ENCODE peak calls at places on chromosomes 3 and 15, in seven cellular contexts. One of them, this sample, is unnamed.
A peak's percentile ranks its signal among the peaks of the same experiment; 100 is the strongest.

GRCh38 chr3:9914559-9915251 is 2.2 kb upstream of the IL17RC start:
- DNase-seq in uterus: no peak
- DNase-seq in activated naive CD4-positive, alpha-beta T cell treated with anti-CD3 and anti-CD28 coated beads for 36 hours: no peak
- DNase-seq in NCI-H1092 treated with DMSO at 0.1 percent for 48 hours: no peak
- DNase-seq in BJ: no peak
- DNase-seq in K562: no peak
- DNase-seq in choroid plexus epithelial cell: no peak
- DNase-seq in this sample: no peak

GRCh38 chr3:29291262-29291981 is 10.6 kb downstream of the RBMS3 start:
- DNase-seq in uterus: no peak
- DNase-seq in activated naive CD4-positive, alpha-beta T cell treated with anti-CD3 and anti-CD28 coated beads for 36 hours: no peak
- DNase-seq in NCI-H1092 treated with DMSO at 0.1 percent for 48 hours: no peak
- DNase-seq in BJ: no peak
- DNase-seq in K562: no peak
- DNase-seq in choroid plexus epithelial cell: no peak
- DNase-seq in this sample: no peak

GRCh38 chr3:190017575-190018288 is 103.0 kb downstream of the P3H2 start:
- DNase-seq in uterus: peak; percentile 27
- DNase-seq in activated naive CD4-positive, alpha-beta T cell treated with anti-CD3 and anti-CD28 coated beads for 36 hours: no peak
- DNase-seq in NCI-H1092 treated with DMSO at 0.1 percent for 48 hours: no peak
- DNase-seq in BJ: peak; percentile 52
- DNase-seq in K562: no peak
- DNase-seq in choroid plexus epithelial cell: peak; percentile 87
- DNase-seq in this sample: peak; percentile 71

GRCh38 chr3:10015476-10015904 is 10.7 kb upstream of the FANCD2 start:
- DNase-seq in uterus: peak; percentile 95
- DNase-seq in activated naive CD4-positive, alpha-beta T cell treated with anti-CD3 and anti-CD28 coated beads for 36 hours: no peak
- DNase-seq in NCI-H1092 treated with DMSO at 0.1 percent for 48 hours: no peak
- DNase-seq in BJ: peak; percentile 77
- DNase-seq in K562: no peak
- DNase-seq in choroid plexus epithelial cell: peak; percentile 99
- DNase-seq in this sample: peak; percentile 94

GRCh38 chr3:123070471-123070870 is 3.6 kb downstream of the PDIA5 start:
- DNase-seq in uterus: no peak
- DNase-seq in activated naive CD4-positive, alpha-beta T cell treated with anti-CD3 and anti-CD28 coated beads for 36 hours: no peak
- DNase-seq in NCI-H1092 treated with DMSO at 0.1 percent for 48 hours: no peak
- DNase-seq in BJ: no peak
- DNase-seq in K562: no peak
- DNase-seq in choroid plexus epithelial cell: no peak
- DNase-seq in this sample: no peak

GRCh38 chr3:116739678-116740077 is 30.1 kb downstream of the TUSC7 start:
- DNase-seq in uterus: no peak
- DNase-seq in activated naive CD4-positive, alpha-beta T cell treated with anti-CD3 and anti-CD28 coated beads for 36 hours: no peak
- DNase-seq in NCI-H1092 treated with DMSO at 0.1 percent for 48 hours: no peak
- DNase-seq in BJ: no peak
- DNase-seq in K562: no peak
- DNase-seq in choroid plexus epithelial cell: no peak
- DNase-seq in this sample: no peak

GRCh38 chr3:4512895-4513616 is 19.9 kb downstream of the ITPR1 start:
- DNase-seq in uterus: no peak
- DNase-seq in activated naive CD4-positive, alpha-beta T cell treated with anti-CD3 and anti-CD28 coated beads for 36 hours: no peak
- DNase-seq in NCI-H1092 treated with DMSO at 0.1 percent for 48 hours: no peak
- DNase-seq in BJ: no peak
- DNase-seq in K562: peak; percentile 70
- DNase-seq in choroid plexus epithelial cell: no peak
- DNase-seq in this sample: no peak

GRCh38 chr15:40825661-40826088 is 2.8 kb downstream of the PPP1R14D start:
- DNase-seq in uterus: no peak
- DNase-seq in activated naive CD4-positive, alpha-beta T cell treated with anti-CD3 and anti-CD28 coated beads for 36 hours: no peak
- DNase-seq in NCI-H1092 treated with DMSO at 0.1 percent for 48 hours: no peak
- DNase-seq in BJ: no peak
- DNase-seq in K562: no peak
- DNase-seq in choroid plexus epithelial cell: peak; percentile 78
- DNase-seq in this sample: no peak

GRCh38 chr3:74642876-74643275 is 28.4 kb upstream of the CNTN3 start:
- DNase-seq in uterus: no peak
- DNase-seq in activated naive CD4-positive, alpha-beta T cell treated with anti-CD3 and anti-CD28 coated beads for 36 hours: no peak
- DNase-seq in NCI-H1092 treated with DMSO at 0.1 percent for 48 hours: no peak
- DNase-seq in BJ: no peak
- DNase-seq in K562: no peak
- DNase-seq in choroid plexus epithelial cell: no peak
- DNase-seq in this sample: no peak

GRCh38 chr15:95590533-95591044 is 739.9 kb upstream of the NR2F2 start:
- DNase-seq in uterus: peak; percentile 49
- DNase-seq in activated naive CD4-positive, alpha-beta T cell treated with anti-CD3 and anti-CD28 coated beads for 36 hours: no peak
- DNase-seq in NCI-H1092 treated with DMSO at 0.1 percent for 48 hours: no peak
- DNase-seq in BJ: no peak
- DNase-seq in K562: no peak
- DNase-seq in choroid plexus epithelial cell: peak; percentile 14
- DNase-seq in this sample: no peak

GRCh38 chr3:185708392-185708791 is 116.5 kb downstream of the IGF2BP2 start:
- DNase-seq in uterus: no peak
- DNase-seq in activated naive CD4-positive, alpha-beta T cell treated with anti-CD3 and anti-CD28 coated beads for 36 hours: no peak
- DNase-seq in NCI-H1092 treated with DMSO at 0.1 percent for 48 hours: no peak
- DNase-seq in BJ: no peak
- DNase-seq in K562: no peak
- DNase-seq in choroid plexus epithelial cell: no peak
- DNase-seq in this sample: no peak

GRCh38 chr3:48400824-48401433 is 28.9 kb downstream of the FBXW12 start:
- DNase-seq in uterus: peak; percentile 70
- DNase-seq in activated naive CD4-positive, alpha-beta T cell treated with anti-CD3 and anti-CD28 coated beads for 36 hours: peak; percentile 77
- DNase-seq in NCI-H1092 treated with DMSO at 0.1 percent for 48 hours: peak; percentile 2
- DNase-seq in BJ: no peak
- DNase-seq in K562: peak; percentile 76
- DNase-seq in choroid plexus epithelial cell: peak; percentile 74
- DNase-seq in this sample: peak; percentile 24

GRCh38 chr15:30953731-30954378 is 37.6 kb downstream of the MTMR10 start:
- DNase-seq in uterus: no peak
- DNase-seq in activated naive CD4-positive, alpha-beta T cell treated with anti-CD3 and anti-CD28 coated beads for 36 hours: peak; percentile 22
- DNase-seq in NCI-H1092 treated with DMSO at 0.1 percent for 48 hours: no peak
- DNase-seq in BJ: peak; percentile 73
- DNase-seq in K562: peak; percentile 81
- DNase-seq in choroid plexus epithelial cell: peak; percentile 93
- DNase-seq in this sample: peak; percentile 89

GRCh38 chr3:17631617-17632016 is 110.8 kb downstream of the TBC1D5 start:
- DNase-seq in uterus: no peak
- DNase-seq in activated naive CD4-positive, alpha-beta T cell treated with anti-CD3 and anti-CD28 coated beads for 36 hours: no peak
- DNase-seq in NCI-H1092 treated with DMSO at 0.1 percent for 48 hours: no peak
- DNase-seq in BJ: no peak
- DNase-seq in K562: peak; percentile 8
- DNase-seq in choroid plexus epithelial cell: no peak
- DNase-seq in this sample: no peak

GRCh38 chr15:89531796-89532537 is 35.6 kb upstream of the RHCG start:
- DNase-seq in uterus: no peak
- DNase-seq in activated naive CD4-positive, alpha-beta T cell treated with anti-CD3 and anti-CD28 coated beads for 36 hours: no peak
- DNase-seq in NCI-H1092 treated with DMSO at 0.1 percent for 48 hours: no peak
- DNase-seq in BJ: no peak
- DNase-seq in K562: no peak
- DNase-seq in choroid plexus epithelial cell: peak; percentile 27
- DNase-seq in this sample: no peak

GRCh38 chr15:80820092-80820491 is 40.9 kb downstream of the CEMIP start:
- DNase-seq in uterus: no peak
- DNase-seq in activated naive CD4-positive, alpha-beta T cell treated with anti-CD3 and anti-CD28 coated beads for 36 hours: no peak
- DNase-seq in NCI-H1092 treated with DMSO at 0.1 percent for 48 hours: no peak
- DNase-seq in BJ: no peak
- DNase-seq in K562: no peak
- DNase-seq in choroid plexus epithelial cell: no peak
- DNase-seq in this sample: no peak

GRCh38 chr3:77079988-77080585 is 40.2 kb downstream of the ROBO2 start:
- DNase-seq in uterus: no peak
- DNase-seq in activated naive CD4-positive, alpha-beta T cell treated with anti-CD3 and anti-CD28 coated beads for 36 hours: no peak
- DNase-seq in NCI-H1092 treated with DMSO at 0.1 percent for 48 hours: no peak
- DNase-seq in BJ: no peak
- DNase-seq in K562: no peak
- DNase-seq in choroid plexus epithelial cell: no peak
- DNase-seq in this sample: no peak

GRCh38 chr3:193905993-193906396 is 230.0 kb upstream of the HES1 start:
- DNase-seq in uterus: no peak
- DNase-seq in activated naive CD4-positive, alpha-beta T cell treated with anti-CD3 and anti-CD28 coated beads for 36 hours: no peak
- DNase-seq in NCI-H1092 treated with DMSO at 0.1 percent for 48 hours: no peak
- DNase-seq in BJ: no peak
- DNase-seq in K562: no peak
- DNase-seq in choroid plexus epithelial cell: no peak
- DNase-seq in this sample: no peak

GRCh38 chr3:186476044-186476468 is 68.1 kb downstream of the CRYGS start:
- DNase-seq in uterus: no peak
- DNase-seq in activated naive CD4-positive, alpha-beta T cell treated with anti-CD3 and anti-CD28 coated beads for 36 hours: peak; percentile 48
- DNase-seq in NCI-H1092 treated with DMSO at 0.1 percent for 48 hours: peak; percentile 23
- DNase-seq in BJ: no peak
- DNase-seq in K562: no peak
- DNase-seq in choroid plexus epithelial cell: peak; percentile 20
- DNase-seq in this sample: no peak

GRCh38 chr15:94266000-94266399 is 34.6 kb downstream of the MCTP2 start:
- DNase-seq in uterus: no peak
- DNase-seq in activated naive CD4-positive, alpha-beta T cell treated with anti-CD3 and anti-CD28 coated beads for 36 hours: no peak
- DNase-seq in NCI-H1092 treated with DMSO at 0.1 percent for 48 hours: no peak
- DNase-seq in BJ: no peak
- DNase-seq in K562: no peak
- DNase-seq in choroid plexus epithelial cell: no peak
- DNase-seq in this sample: no peak

GRCh38 chr3:27357665-27358258 is 11.4 kb downstream of the NEK10 start:
- DNase-seq in uterus: peak; percentile 25
- DNase-seq in activated naive CD4-positive, alpha-beta T cell treated with anti-CD3 and anti-CD28 coated beads for 36 hours: peak; percentile 79
- DNase-seq in NCI-H1092 treated with DMSO at 0.1 percent for 48 hours: peak; percentile 6
- DNase-seq in BJ: no peak
- DNase-seq in K562: peak; percentile 46
- DNase-seq in choroid plexus epithelial cell: peak; percentile 85
- DNase-seq in this sample: peak; percentile 28

GRCh38 chr15:88852476-88852875 is 42.9 kb downstream of the HAPLN3 start:
- DNase-seq in uterus: no peak
- DNase-seq in activated naive CD4-positive, alpha-beta T cell treated with anti-CD3 and anti-CD28 coated beads for 36 hours: no peak
- DNase-seq in NCI-H1092 treated with DMSO at 0.1 percent for 48 hours: no peak
- DNase-seq in BJ: no peak
- DNase-seq in K562: no peak
- DNase-seq in choroid plexus epithelial cell: no peak
- DNase-seq in this sample: no peak

GRCh38 chr3:10228248-10228950 is 19.9 kb upstream of the TATDN2 start:
- DNase-seq in uterus: no peak
- DNase-seq in activated naive CD4-positive, alpha-beta T cell treated with anti-CD3 and anti-CD28 coated beads for 36 hours: peak; percentile 69
- DNase-seq in NCI-H1092 treated with DMSO at 0.1 percent for 48 hours: no peak
- DNase-seq in BJ: no peak
- DNase-seq in K562: no peak
- DNase-seq in choroid plexus epithelial cell: peak; percentile 36
- DNase-seq in this sample: no peak

GRCh38 chr3:102258666-102259227 is 176.1 kb upstream of the ZPLD1 start:
- DNase-seq in uterus: no peak
- DNase-seq in activated naive CD4-positive, alpha-beta T cell treated with anti-CD3 and anti-CD28 coated beads for 36 hours: no peak
- DNase-seq in NCI-H1092 treated with DMSO at 0.1 percent for 48 hours: no peak
- DNase-seq in BJ: no peak
- DNase-seq in K562: no peak
- DNase-seq in choroid plexus epithelial cell: no peak
- DNase-seq in this sample: no peak

GRCh38 chr3:188926141-188926540 is 245.6 kb upstream of the TPRG1 start:
- DNase-seq in uterus: no peak
- DNase-seq in activated naive CD4-positive, alpha-beta T cell treated with anti-CD3 and anti-CD28 coated beads for 36 hours: no peak
- DNase-seq in NCI-H1092 treated with DMSO at 0.1 percent for 48 hours: no peak
- DNase-seq in BJ: no peak
- DNase-seq in K562: no peak
- DNase-seq in choroid plexus epithelial cell: no peak
- DNase-seq in this sample: peak; percentile 75

GRCh38 chr3:186052096-186052495 is 56.8 kb downstream of the ETV5 start:
- DNase-seq in uterus: no peak
- DNase-seq in activated naive CD4-positive, alpha-beta T cell treated with anti-CD3 and anti-CD28 coated beads for 36 hours: no peak
- DNase-seq in NCI-H1092 treated with DMSO at 0.1 percent for 48 hours: no peak
- DNase-seq in BJ: no peak
- DNase-seq in K562: no peak
- DNase-seq in choroid plexus epithelial cell: no peak
- DNase-seq in this sample: no peak

GRCh38 chr3:131020122-131020693 is 6.4 kb downstream of the ASTE1 start:
- DNase-seq in uterus: no peak
- DNase-seq in activated naive CD4-positive, alpha-beta T cell treated with anti-CD3 and anti-CD28 coated beads for 36 hours: no peak
- DNase-seq in NCI-H1092 treated with DMSO at 0.1 percent for 48 hours: no peak
- DNase-seq in BJ: no peak
- DNase-seq in K562: peak; percentile 20
- DNase-seq in choroid plexus epithelial cell: no peak
- DNase-seq in this sample: no peak

GRCh38 chr3:54874816-54875556 is 52.9 kb downstream of the LRTM1 start:
- DNase-seq in uterus: no peak
- DNase-seq in activated naive CD4-positive, alpha-beta T cell treated with anti-CD3 and anti-CD28 coated beads for 36 hours: no peak
- DNase-seq in NCI-H1092 treated with DMSO at 0.1 percent for 48 hours: no peak
- DNase-seq in BJ: peak; percentile 20
- DNase-seq in K562: no peak
- DNase-seq in choroid plexus epithelial cell: no peak
- DNase-seq in this sample: no peak

GRCh38 chr3:11536936-11537612 is 106.6 kb downstream of the VGLL4 start:
- DNase-seq in uterus: no peak
- DNase-seq in activated naive CD4-positive, alpha-beta T cell treated with anti-CD3 and anti-CD28 coated beads for 36 hours: no peak
- DNase-seq in NCI-H1092 treated with DMSO at 0.1 percent for 48 hours: no peak
- DNase-seq in BJ: no peak
- DNase-seq in K562: no peak
- DNase-seq in choroid plexus epithelial cell: no peak
- DNase-seq in this sample: no peak

GRCh38 chr3:166688665-166689064 is 691.4 kb downstream of the ZBBX start:
- DNase-seq in uterus: no peak
- DNase-seq in activated naive CD4-positive, alpha-beta T cell treated with anti-CD3 and anti-CD28 coated beads for 36 hours: no peak
- DNase-seq in NCI-H1092 treated with DMSO at 0.1 percent for 48 hours: no peak
- DNase-seq in BJ: no peak
- DNase-seq in K562: no peak
- DNase-seq in choroid plexus epithelial cell: no peak
- DNase-seq in this sample: no peak

GRCh38 chr3:170689218-170689874 is 103.5 kb upstream of the SLC7A14 start:
- DNase-seq in uterus: no peak
- DNase-seq in activated naive CD4-positive, alpha-beta T cell treated with anti-CD3 and anti-CD28 coated beads for 36 hours: no peak
- DNase-seq in NCI-H1092 treated with DMSO at 0.1 percent for 48 hours: no peak
- DNase-seq in BJ: peak; percentile 81
- DNase-seq in K562: no peak
- DNase-seq in choroid plexus epithelial cell: peak; percentile 85
- DNase-seq in this sample: peak; percentile 91

GRCh38 chr3:180048108-180048507 is 11.4 kb upstream of the PEX5L start:
- DNase-seq in uterus: no peak
- DNase-seq in activated naive CD4-positive, alpha-beta T cell treated with anti-CD3 and anti-CD28 coated beads for 36 hours: no peak
- DNase-seq in NCI-H1092 treated with DMSO at 0.1 percent for 48 hours: no peak
- DNase-seq in BJ: no peak
- DNase-seq in K562: no peak
- DNase-seq in choroid plexus epithelial cell: no peak
- DNase-seq in this sample: no peak

GRCh38 chr3:188234172-188234571 is 80.2 kb downstream of the LPP start:
- DNase-seq in uterus: no peak
- DNase-seq in activated naive CD4-positive, alpha-beta T cell treated with anti-CD3 and anti-CD28 coated beads for 36 hours: no peak
- DNase-seq in NCI-H1092 treated with DMSO at 0.1 percent for 48 hours: no peak
- DNase-seq in BJ: no peak
- DNase-seq in K562: no peak
- DNase-seq in choroid plexus epithelial cell: no peak
- DNase-seq in this sample: peak; percentile 83

GRCh38 chr3:127714866-127715265 is 42.1 kb downstream of the ABTB1 start:
- DNase-seq in uterus: no peak
- DNase-seq in activated naive CD4-positive, alpha-beta T cell treated with anti-CD3 and anti-CD28 coated beads for 36 hours: no peak
- DNase-seq in NCI-H1092 treated with DMSO at 0.1 percent for 48 hours: peak; percentile 36
- DNase-seq in BJ: no peak
- DNase-seq in K562: no peak
- DNase-seq in choroid plexus epithelial cell: no peak
- DNase-seq in this sample: no peak

GRCh38 chr15:72952151-72952550 is 100.1 kb upstream of the NEO1 start:
- DNase-seq in uterus: no peak
- DNase-seq in activated naive CD4-positive, alpha-beta T cell treated with anti-CD3 and anti-CD28 coated beads for 36 hours: no peak
- DNase-seq in NCI-H1092 treated with DMSO at 0.1 percent for 48 hours: no peak
- DNase-seq in BJ: no peak
- DNase-seq in K562: no peak
- DNase-seq in choroid plexus epithelial cell: no peak
- DNase-seq in this sample: no peak

GRCh38 chr3:156641261-156641975 is 33.0 kb upstream of the TIPARP start:
- DNase-seq in uterus: no peak
- DNase-seq in activated naive CD4-positive, alpha-beta T cell treated with anti-CD3 and anti-CD28 coated beads for 36 hours: no peak
- DNase-seq in NCI-H1092 treated with DMSO at 0.1 percent for 48 hours: no peak
- DNase-seq in BJ: no peak
- DNase-seq in K562: no peak
- DNase-seq in choroid plexus epithelial cell: no peak
- DNase-seq in this sample: no peak